ENCODE peak calls at places on chromosome 20, in seven cellular contexts. V is stimulated activated CD4-positive, alpha-beta T cell treated with anti-CD3 and anti-CD28 coated beads, Interleukin-4, amount 100 ng/mL, for 48 hours; K is activated CD4-positive, alpha-beta T cell treated with anti-CD3 and anti-CD28 coated beads, Interleukin-2, amount 50 U/mL, for 4 hours; L is glutamatergic neuron; O is sigmoid colon; U is uterus; J is T-helper 17 cell. I is an unnamed sample.

GRCh38 chr20:44734938-44735337 is 10.7 kb upstream of the KCNK15 start:
- DNase-seq in V (no peak), K (no peak), L (no peak), O (no peak), U (no peak), J (no peak), I (no peak)

GRCh38 chr20:51093240-51093763 is 70.4 kb upstream of the KCNG1 start:
- DNase-seq in V (no peak), K (no peak), L (no peak), O (no peak), U (no peak), J (no peak), I (no peak)

GRCh38 chr20:2753456-2754040 is 46.9 kb downstream of the CPXM1 start:
- DNase-seq in V (no peak), K (no peak), L (no peak), O (peak), U (no peak), J (no peak), I (no peak)

GRCh38 chr20:59729476-59729875 is 125.1 kb downstream of the PHACTR3 start:
- DNase-seq in V (no peak), K (no peak), L (no peak), O (no peak), U (no peak), J (no peak), I (no peak)

GRCh38 chr20:34364013-34364382 is 925 bp downstream of the ITCH start:
- DNase-seq in V (no peak), K (peak), L (no peak), O (no peak), U (peak), J (no peak), I (no peak)

GRCh38 chr20:33848391-33848790 is 37.2 kb downstream of the CHMP4B start:
- DNase-seq in V (no peak), K (no peak), L (no peak), O (no peak), U (no peak), J (no peak), I (no peak)

GRCh38 chr20:9408422-9409300 is 105.7 kb upstream of the LAMP5 start:
- DNase-seq in V (no peak), K (no peak), L (no peak), O (no peak), U (no peak), J (no peak), I (no peak)

GRCh38 chr20:59749293-59749680 is 144.9 kb downstream of the PHACTR3 start:
- DNase-seq in V (no peak), K (no peak), L (no peak), O (no peak), U (peak), J (no peak), I (no peak)

GRCh38 chr20:50242863-50243609 is 52.4 kb downstream of the CEBPB start:
- DNase-seq in V (no peak), K (no peak), L (no peak), O (no peak), U (no peak), J (no peak), I (no peak)

GRCh38 chr20:37529214-37529967 is 1.7 kb upstream of the BLCAP start:
- DNase-seq in V (no peak), K (no peak), L (no peak), O (no peak), U (no peak), J (no peak), I (no peak)

GRCh38 chr20:10225439-10226080 is 6.9 kb downstream of the SNAP25 start:
- DNase-seq in V (no peak), K (no peak), L (no peak), O (no peak), U (no peak), J (no peak), I (no peak)

GRCh38 chr20:1204547-1204946 is 1.3 kb downstream of the C20orf202 start:
- DNase-seq in V (no peak), K (no peak), L (no peak), O (no peak), U (no peak), J (no peak), I (no peak)

GRCh38 chr20:6269163-6269873 is 146.5 kb upstream of the FERMT1 start:
- DNase-seq in V (no peak), K (no peak), L (no peak), O (no peak), U (no peak), J (no peak), I (no peak)

GRCh38 chr20:59484228-59484627 is 120.1 kb upstream of the PHACTR3 start:
- DNase-seq in V (no peak), K (no peak), L (no peak), O (no peak), U (no peak), J (no peak), I (no peak)

GRCh38 chr20:25750765-25751696 is 54.4 kb upstream of the ZNF337 start:
- DNase-seq in V (peak), K (peak), L (no peak), O (peak), U (peak), J (peak), I (peak)

GRCh38 chr20:24685736-24686135 is 216.3 kb downstream of the SYNDIG1 start:
- DNase-seq in V (no peak), K (no peak), L (no peak), O (peak), U (no peak), J (no peak), I (no peak)

GRCh38 chr20:46088409-46089075 is 1.2 kb downstream of the NCOA5 start:
- DNase-seq in V (no peak), K (no peak), L (no peak), O (no peak), U (no peak), J (no peak), I (no peak)

GRCh38 chr20:48737463-48738093 is 90.2 kb downstream of the PREX1 start:
- DNase-seq in V (no peak), K (no peak), L (no peak), O (no peak), U (no peak), J (no peak), I (no peak)

GRCh38 chr20:57682184-57683038 is 27.4 kb downstream of the PMEPA1 start:
- DNase-seq in V (no peak), K (no peak), L (no peak), O (no peak), U (peak), J (no peak), I (no peak)

GRCh38 chr20:5596401-5597193 is 153.6 kb upstream of the SHLD1 start:
- DNase-seq in V (no peak), K (no peak), L (no peak), O (no peak), U (no peak), J (no peak), I (no peak)

GRCh38 chr20:64173116-64173515 is 8.9 kb downstream of the MYT1 start:
- DNase-seq in V (no peak), K (no peak), L (no peak), O (no peak), U (no peak), J (no peak), I (no peak)

GRCh38 chr20:57582432-57583288 is 21.8 kb downstream of the PCK1 start:
- DNase-seq in V (no peak), K (no peak), L (peak), O (peak), U (peak), J (no peak), I (peak)

GRCh38 chr20:32010096-32010495 is at the start of gene CCM2L:
- DNase-seq in V (no peak), K (no peak), L (no peak), O (no peak), U (no peak), J (no peak), I (peak)

GRCh38 chr20:20195011-20195705 is 142.8 kb downstream of the CFAP61 start:
- DNase-seq in V (no peak), K (no peak), L (no peak), O (no peak), U (no peak), J (no peak), I (peak)

GRCh38 chr20:31740208-31740607 is 1.1 kb downstream of the TPX2 start:
- DNase-seq in V (no peak), K (no peak), L (no peak), O (no peak), U (no peak), J (no peak), I (no peak)

GRCh38 chr20:48839518-48839917 is 11.7 kb upstream of the PREX1 start:
- DNase-seq in V (no peak), K (no peak), L (no peak), O (no peak), U (no peak), J (no peak), I (no peak)

GRCh38 chr20:3101737-3102574 is 17.4 kb upstream of the AVP start:
- DNase-seq in V (peak), K (peak), L (no peak), O (no peak), U (no peak), J (no peak), I (no peak)

GRCh38 chr20:17381701-17382100 is 149.5 kb downstream of the BFSP1 start:
- DNase-seq in V (no peak), K (no peak), L (no peak), O (no peak), U (no peak), J (no peak), I (no peak)

GRCh38 chr20:805713-806112 is 27.8 kb upstream of the FAM110A start:
- DNase-seq in V (no peak), K (no peak), L (no peak), O (no peak), U (no peak), J (no peak), I (no peak)

GRCh38 chr20:45462711-45463110 is 6.8 kb upstream of the WFDC2 start:
- DNase-seq in V (no peak), K (no peak), L (no peak), O (no peak), U (no peak), J (no peak), I (no peak)

GRCh38 chr20:61895016-61895415 is 170.7 kb downstream of the TAF4 start:
- DNase-seq in V (no peak), K (no peak), L (no peak), O (no peak), U (no peak), J (no peak), I (peak)

GRCh38 chr20:58629213-58629575 is 21.9 kb upstream of the STX16 start:
- DNase-seq in V (no peak), K (no peak), L (no peak), O (no peak), U (no peak), J (no peak), I (no peak)

GRCh38 chr20:56631318-56631989 is 2.3 kb downstream of the TFAP2C start:
- DNase-seq in V (no peak), K (no peak), L (peak), O (no peak), U (no peak), J (no peak), I (no peak)

GRCh38 chr20:37615507-37616425 is 78.1 kb upstream of the CTNNBL1 start:
- DNase-seq in V (peak), K (peak), L (peak), O (no peak), U (no peak), J (no peak), I (no peak)

GRCh38 chr20:44370639-44371218 is 15.2 kb downstream of the HNF4A start:
- DNase-seq in V (no peak), K (no peak), L (no peak), O (no peak), U (no peak), J (no peak), I (no peak)